ENCODE peak calls at places on chromosome 6, in six cellular contexts. O is right atrium auricular region, K is AG04450, P is keratinocyte, Q is heart left ventricle, V is IMR-90. H is an unnamed sample.
A peak's percentile ranks its signal among the peaks of the same experiment; 100 is the strongest.

GRCh38 chr6:122394016-122394415 is 5.4 kb upstream of the HSF2 start:
- DNase-seq in O (no peak), K (no peak), P (no peak), Q (no peak), V (no peak), H (no peak)

GRCh38 chr6:138004423-138005287 is 102.6 kb downstream of the PERP start:
- DNase-seq in O (no peak), K (no peak), P (no peak), Q (no peak), V (peak; percentile 41), H (no peak)

GRCh38 chr6:121183742-121184141 is 150.5 kb downstream of the TBC1D32 start:
- DNase-seq in O (no peak), K (no peak), P (no peak), Q (no peak), V (no peak), H (no peak)

GRCh38 chr6:14423330-14423729 is 305.8 kb downstream of the CD83 start:
- DNase-seq in O (no peak), K (no peak), P (no peak), Q (peak; percentile 51), V (peak; percentile 3), H (no peak)

GRCh38 chr6:14736231-14736953 is 509.5 kb upstream of the JARID2 start:
- DNase-seq in O (no peak), K (no peak), P (no peak), Q (no peak), V (no peak), H (no peak)

GRCh38 chr6:64081459-64081858 is 445.9 kb downstream of the PHF3 start:
- DNase-seq in O (no peak), K (no peak), P (no peak), Q (no peak), V (peak; percentile 52), H (no peak)

GRCh38 chr6:25013249-25013648 is 77.5 kb upstream of the RIPOR2 start:
- DNase-seq in O (no peak), K (no peak), P (no peak), Q (no peak), V (no peak), H (no peak)

GRCh38 chr6:42805297-42805861 is 23.5 kb downstream of the BICRAL start:
- DNase-seq in O (no peak), K (no peak), P (no peak), Q (no peak), V (no peak), H (no peak)

GRCh38 chr6:57283096-57283495 is 34.3 kb upstream of the PRIM2 start:
- DNase-seq in O (no peak), K (no peak), P (no peak), Q (no peak), V (no peak), H (no peak)

GRCh38 chr6:26215200-26216014 is 128.2 kb downstream of the HFE start:
- DNase-seq in O (no peak), K (no peak), P (no peak), Q (no peak), V (peak; percentile 36), H (no peak)

GRCh38 chr6:40809627-40810026 is 222.5 kb upstream of the LRFN2 start:
- DNase-seq in O (no peak), K (no peak), P (no peak), Q (no peak), V (no peak), H (no peak)

GRCh38 chr6:68040312-68040778 is 594.7 kb upstream of the ADGRB3 start:
- DNase-seq in O (no peak), K (no peak), P (no peak), Q (no peak), V (no peak), H (no peak)

GRCh38 chr6:85346196-85346595 is 103.7 kb upstream of the NT5E start:
- DNase-seq in O (no peak), K (no peak), P (no peak), Q (no peak), V (no peak), H (no peak)

GRCh38 chr6:142474446-142475289 is 172.9 kb downstream of the ADGRG6 start:
- DNase-seq in O (no peak), K (peak; percentile 44), P (peak; percentile 13), Q (no peak), V (peak; percentile 76), H (no peak)

GRCh38 chr6:73262701-73263569 is at the start of gene KHDC1:
- DNase-seq in O (no peak), K (peak; percentile 7), P (peak; percentile 13), Q (peak; percentile 55), V (peak; percentile 54), H (no peak)

GRCh38 chr6:73263570-73263909 is 544 bp upstream of the KHDC1 start:
- DNase-seq in O (no peak), K (no peak), P (no peak), Q (no peak), V (no peak), H (no peak)

GRCh38 chr6:73264446-73264845 is 1.4 kb upstream of the KHDC1 start:
- DNase-seq in O (no peak), K (no peak), P (peak; percentile 97), Q (no peak), V (no peak), H (no peak)

DNA sequence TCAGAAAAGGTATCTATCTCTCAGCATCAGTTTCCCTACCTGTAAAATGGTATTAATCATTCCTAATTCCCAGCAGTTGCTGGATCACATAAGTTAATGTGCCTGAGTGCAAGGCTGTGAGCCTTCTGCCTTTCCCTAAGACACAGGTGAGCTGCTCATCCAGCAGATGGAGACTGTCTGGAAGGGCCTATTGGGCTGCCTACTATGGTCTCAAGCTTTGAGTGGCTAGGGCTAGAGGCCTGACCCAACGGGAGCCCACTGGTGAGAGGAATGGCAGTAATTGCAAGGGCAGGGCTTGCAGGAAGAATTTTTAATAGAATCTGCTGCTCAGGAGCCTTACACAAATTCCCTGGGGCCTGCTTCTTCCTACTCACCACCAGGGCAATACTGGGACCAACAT is 4.3 kb downstream of the KHDC1 start:
- DNase-seq in O (no peak), K (no peak), P (no peak), Q (no peak), V (no peak), H (no peak)
- TF ChIP-seq CTCF in O (no peak), K (no peak), P (no peak), Q (no peak), V (no peak), H (no peak)

DNA sequence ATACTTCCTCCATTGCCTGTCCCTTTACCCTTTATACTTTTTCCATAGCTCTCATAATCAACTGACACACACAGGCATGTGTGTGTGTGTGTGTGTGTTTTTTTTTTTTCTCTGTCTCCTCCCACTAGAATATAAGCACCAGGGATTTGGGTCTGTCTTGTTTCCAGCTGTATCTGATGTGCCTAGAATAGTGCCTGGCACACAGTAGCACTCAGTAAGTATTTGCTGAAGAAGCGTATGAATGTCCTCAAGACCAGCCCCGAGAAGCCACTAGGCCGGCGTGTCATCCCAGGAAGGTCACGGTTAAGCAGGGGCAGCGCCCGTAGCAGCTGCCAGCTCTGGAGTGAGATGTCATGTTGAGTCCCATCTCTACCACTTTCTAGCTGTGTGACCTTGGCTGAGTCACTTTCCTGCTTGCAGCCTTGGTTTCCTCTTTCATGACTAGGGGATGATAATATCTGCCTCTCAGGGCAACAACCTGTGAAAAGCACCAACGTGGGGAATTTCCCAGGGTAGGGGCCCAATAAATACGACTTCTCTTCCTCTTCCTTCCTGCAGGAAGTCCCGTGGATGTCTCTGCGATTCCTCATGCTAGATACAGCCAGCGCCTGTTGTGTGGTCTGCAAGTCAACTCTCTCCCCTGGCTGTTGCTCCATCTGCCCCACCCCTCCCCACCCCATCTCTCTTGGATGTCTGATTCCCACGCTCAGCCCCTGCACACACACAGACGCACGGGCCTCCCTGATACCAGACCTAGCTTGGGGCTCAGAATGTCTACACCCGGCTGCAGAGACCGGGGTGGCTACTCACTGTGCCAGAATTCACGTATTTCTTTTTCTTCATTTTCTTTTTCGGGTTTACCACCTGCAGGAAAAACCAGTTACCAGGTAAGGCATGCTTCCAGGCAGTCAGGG is 58.1 kb downstream of the RAB44 start:
- DNase-seq in O (no peak), K (no peak), P (peak; percentile 65), Q (no peak), V (peak; percentile 72), H (no peak)
- H3K27ac ChIP-seq in O (no peak overlapping the region), K (no peak overlapping the region), P (peak overlapping the region; percentile 28), Q (no peak overlapping the region), V (no peak overlapping the region), H (no peak overlapping the region)

GRCh38 chr6:135087803-135088202 is 33.2 kb upstream of the HBS1L start:
- DNase-seq in O (no peak), K (no peak), P (no peak), Q (no peak), V (no peak), H (no peak)

GRCh38 chr6:135088232-135088760 is 33.7 kb upstream of the HBS1L start:
- DNase-seq in O (no peak), K (no peak), P (no peak), Q (no peak), V (no peak), H (no peak)

GRCh38 chr6:135089901-135090300 is 35.3 kb upstream of the HBS1L start:
- DNase-seq in O (no peak), K (no peak), P (no peak), Q (no peak), V (no peak), H (no peak)

GRCh38 chr6:135090819-135091218 is 36.2 kb upstream of the HBS1L start:
- DNase-seq in O (no peak), K (no peak), P (no peak), Q (no peak), V (no peak), H (no peak)

GRCh38 chr6:135088818-135089809 is 34.5 kb upstream of the HBS1L start:
- DNase-seq in O (no peak), K (peak; percentile 3), P (no peak), Q (no peak), V (peak; percentile 72), H (no peak)
- TF ChIP-seq CTCF in O (peak; percentile 36), K (peak; percentile 56), P (peak; percentile 42), Q (peak; percentile 21), V (peak; percentile 47), H (no peak)

GRCh38 chr6:75107913-75108312 is 97.9 kb downstream of the COL12A1 start:
- DNase-seq in O (no peak), K (no peak), P (no peak), Q (no peak), V (no peak), H (no peak)

GRCh38 chr6:75113446-75113845 is 92.4 kb downstream of the COL12A1 start:
- DNase-seq in O (no peak), K (no peak), P (no peak), Q (no peak), V (peak; percentile 25), H (no peak)

GRCh38 chr6:75109757-75110156 is 96.1 kb downstream of the COL12A1 start:
- DNase-seq in O (no peak), K (no peak), P (no peak), Q (no peak), V (peak; percentile 56), H (no peak)

GRCh38 chr6:75109025-75109424 is 96.8 kb downstream of the COL12A1 start:
- DNase-seq in O (no peak), K (no peak), P (no peak), Q (no peak), V (no peak), H (no peak)

DNA sequence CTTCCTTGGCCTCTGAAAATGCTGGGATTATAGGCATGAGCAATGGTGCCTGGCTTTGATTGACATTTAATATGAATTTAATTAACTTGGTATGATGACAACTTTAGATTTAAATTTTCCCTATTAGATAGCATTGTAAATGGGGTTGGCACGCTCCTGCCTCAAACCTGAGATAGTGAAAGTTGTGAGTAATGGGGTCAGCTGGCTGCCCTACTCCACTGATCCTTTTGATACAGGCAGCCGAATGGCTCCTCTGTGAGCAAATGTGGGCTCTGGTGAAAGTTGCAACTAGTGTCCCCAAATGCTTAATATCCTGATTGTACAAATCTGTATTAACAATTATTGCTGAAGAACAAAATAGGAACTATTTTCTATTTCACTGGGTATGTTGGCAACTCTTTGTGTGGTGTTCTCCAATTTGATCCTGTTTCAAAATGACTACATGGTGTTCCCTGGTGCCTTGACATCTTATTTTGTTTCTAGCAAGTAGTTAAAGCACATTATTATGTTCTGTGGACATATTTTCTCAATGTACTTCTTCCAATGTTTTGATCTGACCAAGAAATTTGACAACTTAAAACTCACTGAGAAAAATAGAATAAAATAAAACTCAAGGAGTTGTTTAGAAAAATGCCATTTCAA is 97.4 kb downstream of the COL12A1 start:
- DNase-seq in O (no peak), K (no peak), P (no peak), Q (no peak), V (no peak), H (no peak)
- H3K27ac ChIP-seq in O (no peak overlapping the region), K (no peak overlapping the region), P (no peak overlapping the region), Q (no peak overlapping the region), V (peak overlapping the region; percentile 45), H (no peak overlapping the region)

H was measured in coronary artery.